ENCODE peak calls at places on chromosomes 2 and 18, in ten cellular contexts. R is EL; A is HS-27A; X is PC-3; U is GM23338; C is T follicular helper cell; T is naive B cell; S is kidney glomerular epithelial cell; O is stimulated activated CD4-positive, alpha-beta T cell treated with anti-CD3 and anti-CD28 coated beads, Interleukin-4, amount 100 ng/mL, for 48 hours; D is HEK293T. J is an unnamed sample.

GRCh38 chr2:176592230-176592629 is 323.0 kb downstream of the MTX2 start:
- DNase-seq in R (no peak), A (no peak), X (no peak), U (no peak), C (no peak), T (no peak), S (no peak), O (no peak), D (no peak), J (no peak)

GRCh38 chr2:40404500-40404899 is 47.4 kb downstream of the SLC8A1 start:
- DNase-seq in R (no peak), A (no peak), X (no peak), U (no peak), C (no peak), T (no peak), S (no peak), O (no peak), D (no peak), J (no peak)

GRCh38 chr18:26547302-26548143 is 830 bp downstream of the KCTD1 start:
- DNase-seq in R (peak), A (no peak), X (no peak), U (peak), C (peak), T (peak), S (peak), O (peak), D (no peak), J (peak)

GRCh38 chr2:68726608-68727367 is 7.8 kb upstream of the ARHGAP25 start:
- DNase-seq in R (no peak), A (no peak), X (peak), U (no peak), C (peak), T (peak), S (no peak), O (peak), D (no peak), J (peak)

GRCh38 chr2:30402441-30403182 is 44.4 kb upstream of the LCLAT1 start:
- DNase-seq in R (no peak), A (no peak), X (peak), U (no peak), C (no peak), T (no peak), S (no peak), O (no peak), D (no peak), J (no peak)

GRCh38 chr2:234419726-234420125 is 77.2 kb downstream of the ARL4C start:
- DNase-seq in R (no peak), A (no peak), X (no peak), U (no peak), C (no peak), T (no peak), S (no peak), O (no peak), D (no peak), J (no peak)

GRCh38 chr2:152863826-152864225 is 145.4 kb downstream of the ARL6IP6 start:
- DNase-seq in R (no peak), A (no peak), X (no peak), U (no peak), C (no peak), T (no peak), S (no peak), O (no peak), D (no peak), J (no peak)

GRCh38 chr2:127061377-127062273 is 45.3 kb downstream of the BIN1 start:
- DNase-seq in R (peak), A (no peak), X (no peak), U (no peak), C (no peak), T (no peak), S (no peak), O (no peak), D (no peak), J (peak)

GRCh38 chr18:72895548-72895947 is 27.8 kb upstream of the NETO1 start:
- DNase-seq in R (no peak), A (no peak), X (no peak), U (no peak), C (no peak), T (peak), S (peak), O (no peak), D (no peak), J (no peak)

GRCh38 chr18:24799176-24799575 is 338.7 kb downstream of the HRH4 start:
- DNase-seq in R (no peak), A (no peak), X (peak), U (no peak), C (no peak), T (no peak), S (no peak), O (no peak), D (no peak), J (no peak)

GRCh38 chr2:30213326-30213725 is 18.0 kb upstream of the LBH start:
- DNase-seq in R (no peak), A (no peak), X (no peak), U (no peak), C (no peak), T (no peak), S (no peak), O (no peak), D (no peak), J (no peak)

GRCh38 chr2:47046271-47046670 is 108.8 kb downstream of the STPG4 start:
- DNase-seq in R (no peak), A (no peak), X (no peak), U (no peak), C (no peak), T (no peak), S (no peak), O (no peak), D (no peak), J (no peak)